ENCODE peak calls at places on chromosomes 2 and 18, in eight cellular contexts. M is hepatocyte, R is mesenchymal stem cell, I is body of pancreas, H is aorta, D is SJCRH30, B is neural progenitor cell, E is adrenal gland. Y is an unnamed sample.

GRCh38 chr18:22088029-22088428 is 81.4 kb upstream of the GATA6 start:
- DNase-seq in M (no peak), R (peak), I (peak), H (no peak), D (no peak), B (no peak), E (peak), Y (no peak)

GRCh38 chr2:210460863-210461227 is 15.7 kb downstream of the LANCL1 start:
- DNase-seq in M (no peak), R (no peak), I (no peak), H (no peak), D (no peak), B (no peak), E (no peak), Y (no peak)

GRCh38 chr2:197941715-197942114 is 137.3 kb downstream of the PLCL1 start:
- DNase-seq in M (no peak), R (no peak), I (no peak), H (no peak), D (no peak), B (no peak), E (no peak), Y (no peak)

GRCh38 chr2:15041429-15041837 is 408.9 kb downstream of the LRATD1 start:
- DNase-seq in M (peak), R (no peak), I (no peak), H (no peak), D (peak), B (no peak), E (no peak), Y (no peak)

GRCh38 chr2:46859482-46859881 is 56.1 kb downstream of the MCFD2 start:
- DNase-seq in M (no peak), R (no peak), I (no peak), H (no peak), D (no peak), B (no peak), E (no peak), Y (no peak)

GRCh38 chr2:207863345-207863744 is 93.6 kb upstream of the FZD5 start:
- DNase-seq in M (no peak), R (no peak), I (no peak), H (no peak), D (no peak), B (no peak), E (no peak), Y (no peak)

GRCh38 chr18:34287825-34288224 is 63.1 kb upstream of the NOL4 start:
- DNase-seq in M (no peak), R (no peak), I (no peak), H (no peak), D (no peak), B (no peak), E (no peak), Y (no peak)

GRCh38 chr2:20509766-20510490 is 63.1 kb downstream of the RHOB start:
- DNase-seq in M (peak), R (no peak), I (no peak), H (no peak), D (peak), B (peak), E (peak), Y (no peak)

GRCh38 chr2:111194835-111195621 is 74.3 kb downstream of the BCL2L11 start:
- DNase-seq in M (peak), R (no peak), I (no peak), H (no peak), D (peak), B (peak), E (no peak), Y (no peak)

GRCh38 chr2:199144036-199144435 is 313.7 kb downstream of the SATB2 start:
- DNase-seq in M (no peak), R (no peak), I (no peak), H (no peak), D (no peak), B (no peak), E (no peak), Y (no peak)

GRCh38 chr2:71129114-71129890 is 727 bp downstream of the MCEE start:
- DNase-seq in M (no peak), R (peak), I (no peak), H (no peak), D (no peak), B (no peak), E (no peak), Y (no peak)

GRCh38 chr18:54975598-54975997 is 16.3 kb upstream of the CCDC68 start:
- DNase-seq in M (no peak), R (no peak), I (no peak), H (no peak), D (no peak), B (no peak), E (no peak), Y (no peak)

GRCh38 chr2:143513081-143513480 is 383.9 kb downstream of the ARHGAP15 start:
- DNase-seq in M (peak), R (peak), I (no peak), H (peak), D (peak), B (peak), E (no peak), Y (no peak)

GRCh38 chr2:71614976-71615768 is 161.8 kb downstream of the DYSF start:
- DNase-seq in M (peak), R (no peak), I (peak), H (peak), D (peak), B (no peak), E (peak), Y (no peak)

GRCh38 chr2:189506514-189506976 is 65.3 kb downstream of the WDR75 start:
- DNase-seq in M (peak), R (peak), I (no peak), H (no peak), D (no peak), B (no peak), E (peak), Y (no peak)

GRCh38 chr2:67510745-67511144 is 113.6 kb downstream of the ETAA1 start:
- DNase-seq in M (no peak), R (no peak), I (no peak), H (no peak), D (no peak), B (no peak), E (no peak), Y (no peak)

GRCh38 chr2:234992624-234993349 is 41.0 kb downstream of the SH3BP4 start:
- DNase-seq in M (no peak), R (no peak), I (no peak), H (no peak), D (no peak), B (no peak), E (no peak), Y (no peak)

GRCh38 chr2:174051741-174052638 is 86.8 kb upstream of the SP3 start:
- DNase-seq in M (peak), R (peak), I (peak), H (no peak), D (peak), B (peak), E (no peak), Y (no peak)

GRCh38 chr2:39313575-39313974 is 69.8 kb upstream of the CDKL4 start:
- DNase-seq in M (no peak), R (peak), I (no peak), H (no peak), D (peak), B (no peak), E (no peak), Y (no peak)

GRCh38 chr18:10006261-10006903 is 92.6 kb downstream of the VAPA start:
- DNase-seq in M (peak), R (peak), I (peak), H (no peak), D (no peak), B (no peak), E (peak), Y (no peak)

GRCh38 chr2:21800356-21800755 is 676.6 kb downstream of the TDRD15 start:
- DNase-seq in M (no peak), R (peak), I (no peak), H (no peak), D (no peak), B (no peak), E (no peak), Y (no peak)

GRCh38 chr2:46923011-46923669 is 7.5 kb upstream of the MCFD2 start:
- DNase-seq in M (peak), R (no peak), I (no peak), H (no peak), D (no peak), B (no peak), E (no peak), Y (no peak)

GRCh38 chr2:65494078-65494477 is 61.7 kb upstream of the SPRED2 start:
- DNase-seq in M (no peak), R (no peak), I (no peak), H (no peak), D (no peak), B (no peak), E (no peak), Y (no peak)

DNA sequence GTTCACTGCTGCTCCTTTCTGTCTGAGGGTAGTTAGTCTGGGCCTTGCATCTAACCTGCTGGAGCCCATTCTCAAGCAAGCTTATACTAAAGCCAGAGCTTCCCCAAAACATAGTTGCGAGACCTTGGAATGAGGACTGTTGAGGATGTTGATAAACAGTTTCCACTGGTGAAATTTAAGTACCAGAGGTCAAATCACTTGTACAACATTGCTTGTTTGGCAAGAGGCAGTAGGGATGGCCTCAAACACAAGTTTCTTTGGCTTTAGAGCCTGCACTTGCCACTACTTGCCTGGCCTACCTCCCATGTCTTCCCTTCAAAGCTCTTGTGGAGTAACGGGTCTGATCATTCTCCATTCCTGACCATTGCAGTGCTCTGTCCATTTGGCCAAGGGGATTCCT is 262.7 kb downstream of the FHOD3 start:
- DNase-seq in M (no peak), R (no peak), I (no peak), H (no peak), D (no peak), B (no peak), E (no peak), Y (no peak)
- H3K27ac ChIP-seq in M (no peak), R (no peak), I (no peak), H (no peak), D (no peak), B (peak), E (no peak), Y (no peak)

GRCh38 chr2:144524190-144524957 is 4.5 kb upstream of the ZEB2 start:
- DNase-seq in M (peak), R (no peak), I (no peak), H (peak), D (peak), B (peak), E (peak), Y (no peak)

GRCh38 chr2:144522741-144523605 is 3.1 kb upstream of the ZEB2 start:
- DNase-seq in M (no peak), R (no peak), I (no peak), H (peak), D (no peak), B (peak), E (peak), Y (no peak)

GRCh38 chr2:144520718-144521487 is 984 bp upstream of the ZEB2 start:
- DNase-seq in M (no peak), R (peak), I (no peak), H (no peak), D (no peak), B (no peak), E (no peak), Y (no peak)

GRCh38 chr2:144521702-144522101 is 1.8 kb upstream of the ZEB2 start:
- DNase-seq in M (no peak), R (no peak), I (no peak), H (no peak), D (no peak), B (no peak), E (no peak), Y (no peak)

DNA sequence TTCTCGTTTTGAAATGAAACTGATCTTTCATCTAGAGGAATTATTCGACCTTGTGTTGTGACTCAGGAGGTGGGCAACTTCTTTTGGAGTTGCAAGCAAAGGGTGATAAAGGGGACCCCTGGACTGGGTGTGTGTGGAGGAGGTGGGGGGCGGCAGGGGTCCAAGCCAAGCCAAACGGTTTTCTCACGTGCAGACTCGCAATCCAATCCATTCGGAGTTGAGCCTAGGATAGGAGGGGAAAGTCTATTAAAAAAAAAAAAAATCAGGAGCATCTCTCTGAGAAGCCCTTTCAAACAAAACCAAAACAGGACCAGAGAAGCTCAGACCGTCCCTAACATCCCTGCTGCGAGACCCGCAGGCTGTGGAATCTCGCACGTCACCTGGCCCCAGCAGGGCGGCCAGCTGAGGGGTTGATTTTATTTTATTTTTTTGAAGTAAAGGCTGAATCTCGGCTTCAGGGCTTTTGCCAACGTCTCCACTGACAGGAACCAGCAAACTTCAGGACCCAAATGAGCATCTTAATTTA is 3.8 kb upstream of the ZEB2 start:
- DNase-seq in M (no peak), R (peak), I (no peak), H (no peak), D (peak), B (peak), E (no peak), Y (no peak)
- H3K27ac ChIP-seq in M (peak), R (no peak), I (peak), H (peak), D (peak), B (peak), E (peak), Y (peak)

DNA sequence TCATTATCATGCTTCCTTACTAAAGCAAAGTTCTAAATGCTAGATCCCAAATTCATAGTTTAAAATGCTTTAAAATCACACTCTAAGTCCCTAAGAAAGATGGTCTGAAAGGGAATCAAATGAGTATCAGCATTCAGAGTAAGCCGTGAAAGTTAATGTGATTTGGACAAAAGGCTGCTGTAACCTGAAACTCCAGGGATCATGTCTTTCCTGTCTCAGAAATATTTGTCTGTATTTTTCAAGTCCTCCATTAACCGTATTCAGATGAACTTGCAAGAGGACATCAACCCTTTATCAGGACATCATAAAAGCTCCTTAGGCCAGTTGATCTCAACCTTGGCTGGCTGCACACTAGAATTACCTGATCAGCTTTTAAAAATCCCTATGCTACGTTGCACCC is 324.3 kb upstream of the PKDCC start:
- DNase-seq in M (no peak), R (no peak), I (no peak), H (no peak), D (peak), B (no peak), E (no peak), Y (no peak)
- H3K27ac ChIP-seq in M (no peak), R (no peak), I (no peak), H (no peak), D (peak), B (no peak), E (no peak), Y (no peak)

DNA sequence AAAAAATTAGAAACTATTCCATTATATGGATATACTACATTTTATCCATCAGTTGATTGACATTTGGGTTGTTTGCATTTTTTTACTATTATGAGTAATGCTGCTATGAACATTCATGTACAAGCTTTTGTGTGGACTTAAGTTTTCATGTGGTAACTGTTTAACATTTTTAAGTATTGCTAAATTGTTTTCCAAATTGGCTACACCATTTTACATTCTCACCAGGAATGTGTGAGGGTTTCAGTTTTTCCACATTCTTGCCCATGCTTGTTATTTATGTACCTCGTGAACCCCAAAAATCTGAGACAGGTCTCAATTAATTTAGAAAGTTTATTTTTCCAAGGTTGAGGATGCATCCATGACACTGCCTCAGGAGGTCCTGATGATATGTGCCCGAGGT is 3.1 kb upstream of the TXNL4A start:
- DNase-seq in M (no peak), R (no peak), I (no peak), H (no peak), D (no peak), B (no peak), E (no peak), Y (no peak)
- H3K27ac ChIP-seq in M (no peak), R (no peak), I (no peak), H (no peak), D (no peak), B (no peak), E (no peak), Y (no peak)